ENCODE peak calls at places on chromosomes 1 and 21, in eight cellular contexts. P, B, M, F, J, V, A and U are unnamed samples.
A peak's percentile ranks its signal among the peaks of the same experiment; 100 is the strongest.

GRCh38 chr1:2455757-2456156 is 20.3 kb upstream of the PLCH2 start:
- DNase-seq in P (no peak), B (no peak), M (no peak), F (no peak), J (no peak), V (no peak), A (no peak), U (no peak)

GRCh38 chr21:39669976-39670671 is 57.4 kb downstream of the B3GALT5 start:
- DNase-seq in P (no peak), B (no peak), M (no peak), F (no peak), J (peak; percentile 55), V (no peak), A (no peak), U (no peak)

GRCh38 chr1:77540501-77541161 is 141.8 kb downstream of the ZZZ3 start:
- DNase-seq in P (no peak), B (peak; percentile 85), M (no peak), F (no peak), J (peak; percentile 61), V (no peak), A (no peak), U (no peak)

GRCh38 chr1:10179751-10180150 is 30.6 kb upstream of the KIF1B start:
- DNase-seq in P (no peak), B (no peak), M (peak; percentile 66), F (no peak), J (no peak), V (no peak), A (no peak), U (no peak)

GRCh38 chr1:76238094-76238551 is 163.6 kb downstream of the ST6GALNAC3 start:
- DNase-seq in P (no peak), B (no peak), M (no peak), F (no peak), J (peak; percentile 82), V (no peak), A (no peak), U (no peak)

GRCh38 chr1:107326823-107327445 is 186.1 kb downstream of the NTNG1 start:
- DNase-seq in P (no peak), B (no peak), M (no peak), F (no peak), J (no peak), V (no peak), A (no peak), U (no peak)

GRCh38 chr1:197521118-197521739 is 253.2 kb downstream of the CRB1 start:
- DNase-seq in P (no peak), B (peak; percentile 63), M (no peak), F (no peak), J (peak; percentile 39), V (no peak), A (no peak), U (no peak)

GRCh38 chr1:226097866-226098625 is 35.5 kb downstream of the H3-3A start:
- DNase-seq in P (no peak), B (peak; percentile 51), M (no peak), F (no peak), J (peak; percentile 73), V (no peak), A (no peak), U (no peak)

GRCh38 chr1:208215393-208215792 is 28.8 kb downstream of the PLXNA2 start:
- DNase-seq in P (no peak), B (no peak), M (no peak), F (no peak), J (no peak), V (no peak), A (no peak), U (no peak)

GRCh38 chr1:61853545-61853944 is 111.3 kb downstream of the PATJ start:
- DNase-seq in P (no peak), B (peak; percentile 65), M (peak; percentile 27), F (no peak), J (no peak), V (no peak), A (no peak), U (no peak)

GRCh38 chr1:111754964-111755320 is 759 bp upstream of the DDX20 start:
- DNase-seq in P (no peak), B (peak; percentile 64), M (no peak), F (peak; percentile 44), J (peak; percentile 58), V (no peak), A (peak; percentile 83), U (no peak)

GRCh38 chr1:1431845-1432565 is 3.5 kb upstream of the VWA1 start:
- DNase-seq in P (no peak), B (peak; percentile 29), M (no peak), F (peak; percentile 82), J (no peak), V (no peak), A (peak; percentile 93), U (peak; percentile 29)

GRCh38 chr21:45018131-45019075 is 56.0 kb upstream of the ADARB1 start:
- DNase-seq in P (no peak), B (no peak), M (no peak), F (peak; percentile 28), J (no peak), V (peak; percentile 20), A (peak; percentile 76), U (no peak)

GRCh38 chr1:116258668-116259419 is 114.2 kb upstream of the ATP1A1 start:
- DNase-seq in P (no peak), B (no peak), M (no peak), F (no peak), J (peak; percentile 3), V (no peak), A (no peak), U (no peak)

GRCh38 chr1:110308247-110308646 is 30.9 kb upstream of the RBM15 start:
- DNase-seq in P (no peak), B (peak; percentile 91), M (no peak), F (no peak), J (peak; percentile 99), V (no peak), A (no peak), U (no peak)

GRCh38 chr1:17314491-17314971 is 6.5 kb downstream of the PADI4 start:
- DNase-seq in P (no peak), B (peak; percentile 43), M (no peak), F (no peak), J (peak; percentile 12), V (no peak), A (no peak), U (no peak)

GRCh38 chr1:39866767-39867166 is 16.5 kb downstream of the TRIT1 start:
- DNase-seq in P (no peak), B (peak; percentile 81), M (no peak), F (no peak), J (peak; percentile 90), V (no peak), A (no peak), U (no peak)

GRCh38 chr1:211493133-211493864 is 1.3 kb upstream of the RD3 start:
- DNase-seq in P (no peak), B (no peak), M (no peak), F (no peak), J (no peak), V (no peak), A (no peak), U (no peak)

GRCh38 chr1:28512058-28512611 is 6.3 kb downstream of the RCC1 start:
- DNase-seq in P (no peak), B (peak; percentile 26), M (no peak), F (no peak), J (no peak), V (no peak), A (no peak), U (no peak)